ENCODE peak calls at places on chromosomes 13 and 19, in seven cellular contexts. W is endodermal cell, U is fibroblast of the aortic adventitia, S is MG63, L is AG04450, T is AG04449, N is skeletal muscle cell. E is an unnamed sample.

GRCh38 chr13:70964124-70964523 is 855.9 kb upstream of the KLHL1 start:
- DNase-seq in U (no peak), L (no peak), W (no peak), T (no peak), S (no peak), N (no peak), E (no peak)

GRCh38 chr13:41655997-41656396 is 198.6 kb downstream of the RGCC start:
- DNase-seq in W (no peak), U (no peak), S (no peak), T (no peak), N (no peak), L (no peak), E (no peak)

GRCh38 chr13:50209646-50210045 is 194.4 kb downstream of the KCNRG start:
- DNase-seq in S (no peak), T (no peak), N (no peak), W (no peak), U (no peak), L (no peak), E (no peak)

GRCh38 chr13:28637714-28638355 is 21.1 kb upstream of the POMP start:
- DNase-seq in U (no peak), L (no peak), W (no peak), T (no peak), S (no peak), N (no peak), E (no peak)

GRCh38 chr19:46384396-46384795 is 29.0 kb downstream of the CCDC8 start:
- DNase-seq in L (no peak), N (no peak), T (no peak), S (no peak), U (no peak), W (peak), E (no peak)

GRCh38 chr19:6744381-6745288 is 5.2 kb downstream of the TRIP10 start:
- DNase-seq in W (no peak), L (peak), U (peak), S (no peak), T (no peak), N (peak), E (no peak)

GRCh38 chr13:113967206-113967720 is 6.6 kb downstream of the C13orf46 start:
- DNase-seq in T (no peak), L (no peak), W (no peak), N (no peak), S (no peak), U (no peak), E (no peak)

GRCh38 chr13:44259045-44260042 is 114.3 kb upstream of the SERP2 start:
- DNase-seq in T (no peak), W (no peak), N (no peak), L (no peak), S (peak), U (peak), E (peak)

GRCh38 chr13:101829484-101829883 is 377.0 kb downstream of the ITGBL1 start:
- DNase-seq in T (no peak), N (no peak), U (no peak), W (no peak), L (no peak), S (no peak), E (no peak)

GRCh38 chr13:28650284-28650683 is 8.6 kb upstream of the POMP start:
- DNase-seq in L (no peak), N (no peak), S (no peak), W (no peak), U (peak), T (no peak), E (no peak)

GRCh38 chr19:46818812-46819211 is 30.4 kb upstream of the SLC1A5 start:
- DNase-seq in L (no peak), N (no peak), U (peak), W (peak), S (peak), T (no peak), E (no peak)

GRCh38 chr13:26254583-26255102 is 714 bp downstream of the CDK8 start:
- DNase-seq in S (peak), U (peak), N (no peak), W (peak), T (no peak), L (no peak), E (peak)

GRCh38 chr19:1214862-1215731 is 9.5 kb downstream of the STK11 start:
- DNase-seq in U (no peak), L (no peak), N (no peak), S (peak), T (no peak), W (no peak), E (no peak)

GRCh38 chr19:33273881-33274662 is 28.3 kb downstream of the CEBPA start:
- DNase-seq in W (no peak), N (peak), U (peak), L (peak), S (peak), T (peak), E (no peak)

GRCh38 chr13:89966524-89966923 is 1381.0 kb upstream of the MIR17HG start:
- DNase-seq in W (peak), T (no peak), N (no peak), U (no peak), L (no peak), S (no peak), E (no peak)

GRCh38 chr19:30221176-30221575 is 151.0 kb upstream of the ZNF536 start:
- DNase-seq in W (peak), N (no peak), L (no peak), U (no peak), T (no peak), S (no peak), E (no peak)

GRCh38 chr13:98105929-98106336 is 37.0 kb upstream of the FARP1 start:
- DNase-seq in N (no peak), T (no peak), W (no peak), L (no peak), S (no peak), U (peak), E (no peak)

GRCh38 chr13:44312898-44313551 is 60.6 kb upstream of the SERP2 start:
- DNase-seq in T (peak), W (no peak), U (peak), N (peak), S (peak), L (peak), E (no peak)

GRCh38 chr19:6997679-6998445 is 23.4 kb downstream of the MBD3L2B start:
- DNase-seq in L (no peak), W (no peak), U (no peak), T (no peak), N (no peak), S (no peak), E (no peak)

GRCh38 chr19:18833849-18834643 is 2.3 kb downstream of the UPF1 start:
- DNase-seq in T (no peak), W (no peak), U (no peak), S (no peak), N (no peak), L (no peak), E (no peak)

GRCh38 chr19:3653865-3654513 is 27.4 kb upstream of the CACTIN start:
- DNase-seq in U (no peak), N (no peak), S (no peak), L (no peak), T (no peak), W (peak), E (no peak)

GRCh38 chr13:98674968-98675528 is 77.4 kb downstream of the SLC15A1 start:
- DNase-seq in T (no peak), N (no peak), L (no peak), W (no peak), S (no peak), U (no peak), E (no peak)

GRCh38 chr13:99378985-99379734 is 72.0 kb upstream of the GPR183 start:
- DNase-seq in N (no peak), L (no peak), W (peak), T (no peak), S (no peak), U (no peak), E (no peak)

GRCh38 chr19:52703917-52704316 is 30.9 kb downstream of the ZNF611 start:
- DNase-seq in S (no peak), W (no peak), U (no peak), N (no peak), L (no peak), T (no peak), E (no peak)

GRCh38 chr19:33904681-33905080 is 108.0 kb downstream of the KCTD15 start:
- DNase-seq in N (peak), W (peak), L (no peak), S (peak), T (no peak), U (no peak), E (no peak)

GRCh38 chr19:34310494-34310981 is 54.5 kb upstream of the GPI start:
- DNase-seq in W (no peak), N (no peak), S (no peak), U (no peak), L (no peak), T (no peak), E (no peak)

GRCh38 chr19:35569281-35569781 is 5.9 kb upstream of the ATP4A start:
- DNase-seq in S (no peak), W (no peak), U (no peak), N (no peak), T (no peak), L (no peak), E (no peak)

GRCh38 chr19:20072936-20073335 is 4.9 kb upstream of the ZNF90 start:
- DNase-seq in T (no peak), W (no peak), N (no peak), L (no peak), U (no peak), S (no peak), E (no peak)

GRCh38 chr19:34639491-34640085 is 37.4 kb downstream of the SCGB2B2 start:
- DNase-seq in W (peak), L (peak), U (peak), N (peak), T (peak), S (peak), E (peak)

GRCh38 chr19:35559281-35559659 is 4.2 kb downstream of the ATP4A start:
- DNase-seq in L (no peak), U (no peak), W (no peak), T (no peak), N (no peak), S (no peak), E (no peak)

GRCh38 chr19:18388328-18389094 is 2.6 kb downstream of the GDF15 start:
- DNase-seq in S (peak), L (no peak), U (peak), W (peak), N (no peak), T (no peak), E (peak)

GRCh38 chr13:74767031-74767430 is 632.8 kb upstream of the KLF12 start:
- DNase-seq in L (no peak), S (peak), U (peak), W (no peak), N (peak), T (no peak), E (no peak)

GRCh38 chr13:76292726-76293125 is 593.5 kb downstream of the KCTD12 start:
- DNase-seq in W (no peak), U (peak), S (no peak), N (no peak), L (no peak), T (no peak), E (no peak)

DNA sequence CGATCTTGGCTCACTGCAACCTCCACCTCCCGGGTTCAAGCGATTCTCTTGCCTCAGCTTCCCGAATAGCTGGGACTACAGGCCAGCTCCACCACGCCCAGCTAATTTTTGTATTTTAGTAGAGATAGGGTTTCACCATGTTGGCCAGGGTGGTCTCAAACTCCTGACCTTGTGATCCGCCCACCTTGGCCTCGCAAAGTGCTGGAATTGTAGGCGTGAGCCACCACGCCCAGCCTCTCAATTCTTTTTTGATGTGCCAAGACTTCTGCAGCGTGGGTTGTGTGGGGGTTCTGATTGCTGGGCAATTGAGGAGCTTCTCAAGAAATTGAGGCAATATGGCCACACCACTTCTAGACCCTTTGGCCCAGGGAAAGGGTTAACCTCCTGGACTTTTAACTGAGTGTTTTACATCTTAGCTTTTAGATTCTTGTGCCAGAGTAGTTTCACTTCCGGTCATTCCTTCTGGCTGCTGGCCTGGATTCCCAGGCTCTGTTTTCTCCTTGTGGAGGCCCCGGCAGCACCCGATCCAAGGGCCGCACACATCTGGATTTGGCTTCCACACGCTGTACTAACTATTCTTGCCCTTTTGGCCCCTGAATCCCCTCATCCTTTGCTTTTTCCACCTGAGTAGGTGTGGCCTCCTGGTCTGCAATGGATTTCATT is 14.7 kb downstream of the SMARCA4 start:
- DNase-seq in S (peak), L (no peak), T (no peak), U (peak), N (no peak), W (no peak), E (no peak)
- H3K4me3 ChIP-seq in S (no peak), L (peak), T (no peak), U (peak), N (no peak), W (no peak), E (no peak)

DNA sequence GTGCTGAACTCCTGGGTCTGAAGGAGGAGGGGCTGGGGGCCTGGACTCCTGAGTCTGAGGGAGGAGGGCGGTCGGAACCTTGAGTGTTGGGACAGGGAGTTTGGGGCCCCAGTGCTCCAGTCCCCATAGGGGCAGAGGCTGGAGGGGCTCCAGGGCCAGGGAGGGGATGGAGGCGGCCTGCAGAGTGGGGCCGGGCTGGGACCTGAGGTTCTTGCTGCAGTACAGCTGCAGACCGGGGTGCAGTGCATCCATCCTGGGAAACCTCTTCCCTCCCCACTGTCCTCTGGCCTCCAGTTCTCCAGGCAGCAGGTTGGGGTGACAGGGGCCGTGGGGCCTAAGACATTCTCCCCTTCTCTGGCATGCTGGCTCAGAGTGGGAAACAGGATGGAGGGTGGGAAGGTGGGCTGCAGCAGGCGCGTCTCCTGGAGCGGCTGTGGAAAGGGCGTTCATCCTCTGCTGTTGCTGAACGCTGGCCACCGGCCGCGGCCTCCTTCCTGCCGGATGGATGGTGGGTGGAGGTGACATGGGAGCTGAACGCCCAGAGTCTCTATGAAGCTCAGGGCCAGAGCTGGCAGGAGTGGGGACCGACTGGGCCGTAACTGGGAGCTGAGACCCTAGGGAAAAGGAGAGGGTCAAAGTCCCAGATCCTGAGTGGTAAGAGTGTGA is 1.6 kb downstream of the BRSK1 start:
- DNase-seq in L (no peak), N (no peak), W (no peak), U (peak), S (no peak), T (no peak), E (no peak)
- H3K4me3 ChIP-seq in L (peak), N (peak), W (peak), U (peak), S (no peak), T (peak), E (no peak)

DNA sequence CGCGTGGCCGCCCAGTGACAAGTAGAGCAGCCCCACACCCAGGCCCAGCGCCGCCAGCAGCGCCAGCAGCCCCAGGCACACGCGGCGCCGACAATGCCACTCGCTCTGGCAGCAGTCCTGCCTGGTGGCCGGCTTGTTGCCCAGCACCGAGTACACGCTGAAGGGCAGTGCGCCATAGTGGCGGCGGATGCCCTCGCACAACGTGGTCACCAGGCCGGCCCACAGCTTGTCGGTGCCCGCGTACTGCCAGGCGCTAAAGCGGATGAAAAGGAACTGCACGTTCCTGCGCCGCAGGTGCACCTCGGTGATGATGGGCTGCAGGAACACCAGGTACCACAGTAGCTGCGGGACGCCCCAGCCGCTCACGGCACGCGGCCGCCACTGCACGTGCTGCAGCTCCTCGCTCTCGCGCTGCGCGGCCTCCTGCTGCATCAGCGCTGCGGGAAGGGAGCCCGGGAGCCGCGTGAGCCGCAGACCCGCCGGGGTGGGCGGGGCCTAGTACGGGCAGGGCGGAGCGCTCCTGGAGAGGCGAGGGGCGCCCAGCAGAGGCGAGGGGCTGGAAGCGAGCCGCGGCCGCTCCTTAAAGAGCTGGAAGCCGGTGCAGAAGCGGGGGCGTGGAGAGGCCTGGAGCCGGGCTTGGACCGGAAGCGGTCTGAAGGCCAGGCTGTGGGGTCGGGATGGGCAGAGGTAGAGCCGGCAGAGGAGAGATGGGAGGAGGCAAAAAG is 7.3 kb downstream of the NKPD1 start:
- DNase-seq in W (peak), S (no peak), U (peak), T (no peak), N (no peak), L (no peak), E (peak)
- H3K4me3 ChIP-seq in W (peak), S (no peak), U (peak), T (peak), N (peak), L (peak), E (peak)

GRCh38 chr13:109154546-109154945 is 525.1 kb downstream of the MYO16 start:
- DNase-seq in L (no peak), N (no peak), U (no peak), W (no peak), S (peak), T (no peak), E (no peak)

GRCh38 chr13:109157275-109157674 is 527.9 kb downstream of the MYO16 start:
- DNase-seq in U (no peak), S (no peak), L (no peak), T (no peak), N (no peak), W (peak), E (no peak)

GRCh38 chr13:109158383-109158782 is 529.0 kb downstream of the MYO16 start:
- DNase-seq in T (no peak), S (no peak), U (no peak), W (no peak), N (no peak), L (no peak), E (no peak)

GRCh38 chr13:109155301-109155761 is 525.9 kb downstream of the MYO16 start:
- DNase-seq in N (peak), U (peak), L (no peak), S (peak), T (no peak), W (no peak), E (no peak)

GRCh38 chr13:109156181-109156935 is 526.9 kb downstream of the MYO16 start:
- DNase-seq in S (peak), L (peak), W (no peak), T (peak), N (peak), U (peak), E (no peak)
- H3K4me3 ChIP-seq in S (no peak), L (no peak), W (no peak), T (peak), N (no peak), U (peak), E (no peak)

GRCh38 chr19:12838182-12838890 is at the start of gene MAST1:
- DNase-seq in T (no peak), L (no peak), N (no peak), S (peak), U (no peak), W (peak), E (no peak)
- H3K4me3 ChIP-seq in T (no peak), L (peak), N (peak), S (peak), U (peak), W (peak), E (no peak)

DNA sequence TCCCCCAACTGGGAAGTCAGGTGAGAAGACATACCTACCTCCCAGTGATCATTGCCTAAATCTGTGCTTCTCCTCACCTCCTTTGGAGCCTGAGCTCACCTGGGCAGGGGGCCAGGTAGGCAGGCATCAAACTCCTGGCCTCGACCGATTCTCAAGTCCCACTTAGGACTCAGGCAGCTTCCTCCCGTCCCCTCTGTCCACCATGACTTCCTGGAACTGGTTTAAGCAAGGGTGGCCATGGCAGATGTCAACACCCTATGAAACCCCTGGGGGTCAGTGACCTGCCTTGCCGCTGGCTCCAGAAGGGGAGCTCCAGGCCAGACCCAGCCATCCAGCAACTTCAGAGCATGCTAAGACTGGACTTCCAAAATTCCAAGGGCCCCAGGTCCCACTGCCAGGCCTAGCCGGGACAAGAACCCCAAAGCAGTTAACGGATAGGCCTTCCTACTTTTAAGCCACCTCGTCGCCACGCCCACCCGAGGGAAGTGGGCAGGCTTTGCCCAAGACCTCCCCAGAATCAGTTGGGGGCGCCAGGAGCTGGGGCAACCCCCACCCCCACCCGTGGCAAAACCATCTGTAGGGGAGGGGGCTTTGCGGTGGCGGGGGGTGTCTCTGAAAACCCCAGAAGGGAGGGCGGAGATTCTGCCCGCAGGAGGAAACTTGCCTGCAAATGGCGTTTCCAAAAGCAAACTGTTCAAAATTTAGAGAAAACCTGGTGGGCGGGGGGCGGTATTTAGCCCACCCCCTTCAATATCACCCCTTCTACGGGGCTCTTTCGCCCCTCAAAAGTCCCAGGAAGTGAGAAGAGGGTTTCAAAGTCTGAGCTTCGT is 657 bp downstream of the PLIN3 start:
- DNase-seq in N (no peak), S (peak), U (peak), W (peak), T (no peak), L (no peak), E (peak)
- H3K4me3 ChIP-seq in N (peak), S (peak), U (peak), W (peak), T (peak), L (peak), E (peak)

E was measured in CD4-positive, alpha-beta memory T cell.